ENCODE peak calls at places on chromosomes 12 and 14, in four cellular contexts. D, P, L and C are unnamed samples.

GRCh38 chr14:23153891-23154796 is 29.3 kb downstream of the SLC7A8 start:
- DNase-seq in P (peak), L (peak), D (peak), C (no peak)

GRCh38 chr12:65977384-65977783 is 153.1 kb downstream of the HMGA2 start:
- DNase-seq in P (no peak), D (no peak), L (no peak), C (no peak)

GRCh38 chr14:77027538-77028383 is 747 bp downstream of the IRF2BPL start:
- DNase-seq in L (peak), P (peak), D (peak), C (no peak)

GRCh38 chr12:2166696-2167095 is 113.9 kb downstream of the CACNA1C start:
- DNase-seq in P (no peak), L (no peak), D (no peak), C (no peak)

GRCh38 chr12:112236386-112236785 is 111.0 kb downstream of the TRAFD1 start:
- DNase-seq in D (no peak), L (no peak), P (no peak), C (no peak)

GRCh38 chr12:5171701-5172100 is 128.0 kb downstream of the KCNA5 start:
- DNase-seq in P (peak), D (peak), L (peak), C (peak)

GRCh38 chr14:34059037-34059924 is 108.4 kb upstream of the EGLN3 start:
- DNase-seq in P (no peak), D (no peak), L (peak), C (no peak)

GRCh38 chr12:30794591-30795409 is 40.0 kb upstream of the CAPRIN2 start:
- DNase-seq in P (no peak), L (peak), D (peak), C (peak)

GRCh38 chr12:123044351-123044750 is 63.9 kb downstream of the ARL6IP4 start:
- DNase-seq in D (no peak), L (no peak), P (no peak), C (no peak)

GRCh38 chr14:25833341-25834121 is 764.3 kb downstream of the NOVA1 start:
- DNase-seq in D (peak), P (peak), L (peak), C (peak)

GRCh38 chr14:72708708-72709475 is 185.0 kb downstream of the DPF3 start:
- DNase-seq in P (no peak), L (peak), D (no peak), C (no peak)

GRCh38 chr14:101494826-101495225 is 66.5 kb upstream of the DIO3 start:
- DNase-seq in D (no peak), P (no peak), L (no peak), C (no peak)

GRCh38 chr14:89237923-89238529 is 179.0 kb downstream of the FOXN3 start:
- DNase-seq in D (no peak), L (peak), P (peak), C (no peak)

GRCh38 chr12:125021096-125021495 is 27.7 kb downstream of the BRI3BP start:
- DNase-seq in P (no peak), D (no peak), L (no peak), C (no peak)

GRCh38 chr14:54662491-54663116 is 95.7 kb downstream of the SAMD4A start:
- DNase-seq in P (no peak), D (no peak), L (no peak), C (peak)

GRCh38 chr12:54010053-54010971 is 1.5 kb downstream of the HOXC8 start:
- DNase-seq in P (no peak), L (no peak), D (no peak), C (no peak)

GRCh38 chr14:101007004-101007614 is 103.6 kb upstream of the RTL1 start:
- DNase-seq in D (no peak), L (no peak), P (no peak), C (no peak)

GRCh38 chr14:101407328-101407727 is 154.0 kb upstream of the DIO3 start:
- DNase-seq in P (no peak), D (no peak), L (no peak), C (no peak)

GRCh38 chr12:43453761-43454160 is 98.2 kb downstream of the ADAMTS20 start:
- DNase-seq in P (no peak), L (no peak), D (no peak), C (no peak)

GRCh38 chr14:95008445-95009217 is 148.7 kb downstream of the DICER1 start:
- DNase-seq in P (peak), L (no peak), D (no peak), C (no peak)

GRCh38 chr12:3745152-3745551 is 7.8 kb downstream of the CRACR2A start:
- DNase-seq in P (no peak), L (no peak), D (no peak), C (no peak)

GRCh38 chr12:121295746-121296617 is 527 bp downstream of the CAMKK2 start:
- DNase-seq in L (peak), P (peak), D (peak), C (peak)

GRCh38 chr14:104224516-104225281 is 86.3 kb downstream of the KIF26A start:
- DNase-seq in P (peak), L (peak), D (peak), C (no peak)

GRCh38 chr12:56014205-56014604 is 6.6 kb upstream of the IKZF4 start:
- DNase-seq in D (no peak), P (no peak), L (no peak), C (no peak)

GRCh38 chr12:26369588-26369987 is 174.2 kb downstream of the SSPN start:
- DNase-seq in P (no peak), L (peak), D (no peak), C (no peak)

GRCh38 chr12:83945871-83946270 is 966.7 kb downstream of the SLC6A15 start:
- DNase-seq in L (no peak), P (no peak), D (no peak), C (peak)

GRCh38 chr12:57552692-57553321 is 3.0 kb downstream of the KIF5A start:
- DNase-seq in D (no peak), L (peak), P (no peak), C (no peak)

GRCh38 chr12:120598674-120599463 is 17.7 kb upstream of the POP5 start:
- DNase-seq in P (no peak), L (peak), D (no peak), C (peak)

GRCh38 chr12:122009741-122010140 is 11.9 kb upstream of the BCL7A start:
- DNase-seq in L (no peak), D (no peak), P (no peak), C (no peak)

GRCh38 chr12:6222009-6222702 is 22.0 kb downstream of the CD9 start:
- DNase-seq in P (no peak), L (no peak), D (no peak), C (peak)

GRCh38 chr12:8078400-8078799 is 3.7 kb upstream of the NECAP1 start:
- DNase-seq in L (peak), D (peak), P (peak), C (no peak)

GRCh38 chr14:65203574-65203973 is 101.3 kb upstream of the MAX start:
- DNase-seq in D (no peak), P (no peak), L (no peak), C (no peak)

GRCh38 chr14:65204056-65204455 is 101.7 kb upstream of the MAX start:
- DNase-seq in P (no peak), L (no peak), D (no peak), C (no peak)

GRCh38 chr14:65208548-65208947 is 106.2 kb upstream of the MAX start:
- DNase-seq in P (no peak), D (no peak), L (peak), C (no peak)

GRCh38 chr14:65206078-65206447 is 103.7 kb upstream of the MAX start:
- DNase-seq in L (no peak), P (no peak), D (no peak), C (no peak)

DNA sequence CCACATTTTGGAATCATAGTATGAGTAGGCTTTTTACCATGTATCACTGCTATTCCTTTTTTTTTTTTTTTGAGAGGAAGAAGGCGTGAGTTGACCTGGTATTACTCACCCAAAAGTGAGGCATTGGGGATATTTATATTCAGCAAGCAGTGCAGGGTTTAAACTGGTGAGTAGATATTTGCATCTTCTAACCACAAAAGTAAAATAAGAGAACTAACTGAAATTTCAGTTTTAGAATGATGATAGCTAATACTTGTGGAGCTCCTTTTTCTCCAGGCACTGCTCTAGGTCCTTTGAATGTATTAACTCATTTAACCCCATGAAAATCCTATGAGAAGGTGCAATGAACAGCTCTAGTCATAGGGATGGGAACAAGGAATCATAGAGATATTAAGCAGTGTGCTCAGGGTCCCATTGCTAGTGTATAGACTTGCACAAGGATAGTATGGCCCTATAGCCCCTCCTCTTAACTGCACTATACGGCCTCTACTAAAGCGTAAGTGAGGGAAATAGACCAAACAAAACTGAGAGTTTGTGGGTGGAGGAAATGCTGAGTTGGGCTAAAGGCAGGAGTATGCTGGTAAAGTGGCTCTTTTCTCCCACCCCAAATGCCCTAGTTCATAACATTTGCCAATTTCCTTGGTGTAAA is 104.3 kb upstream of the MAX start:
- DNase-seq in D (no peak), P (no peak), L (no peak), C (no peak)
- TF ChIP-seq FOXJ3 in D (no peak), P (no peak), L (no peak), C (no peak)

GRCh38 chr14:87494010-87494409 is 499.0 kb downstream of the GALC start:
- DNase-seq in P (no peak), D (no peak), L (no peak), C (no peak)

GRCh38 chr14:87491816-87492215 is 501.2 kb downstream of the GALC start:
- DNase-seq in L (no peak), D (no peak), P (no peak), C (no peak)

GRCh38 chr14:87492556-87492955 is 500.4 kb downstream of the GALC start:
- DNase-seq in L (no peak), D (no peak), P (no peak), C (no peak)

DNA sequence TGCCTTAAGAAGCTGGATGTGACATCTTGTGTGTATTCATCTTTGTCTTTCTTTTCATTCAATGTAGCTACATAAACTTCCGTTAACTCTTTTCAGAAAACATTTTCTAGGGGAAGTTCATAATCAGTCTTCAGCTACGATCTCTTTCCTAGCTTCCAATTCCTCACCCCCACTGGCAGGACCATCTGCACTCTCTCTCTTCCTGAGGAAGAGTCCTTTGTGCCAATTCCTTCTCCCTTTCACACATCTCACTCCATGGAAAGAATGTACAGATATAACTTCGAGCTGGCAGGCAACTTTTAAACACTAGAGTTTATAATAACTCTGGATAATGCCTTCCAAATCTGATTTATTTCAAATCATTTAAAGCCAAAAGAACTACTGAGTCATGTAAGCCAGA is 495.7 kb downstream of the GALC start:
- DNase-seq in L (no peak), P (no peak), D (no peak), C (no peak)
- TF ChIP-seq FOXJ3 in L (no peak), P (no peak), D (no peak), C (no peak)

GRCh38 chr12:40405419-40405818 is 180.6 kb downstream of the LRRK2 start:
- DNase-seq in P (no peak), L (no peak), D (no peak), C (no peak)
- TF ChIP-seq FOXJ3 in P (no peak), L (no peak), D (no peak), C (no peak)

DNA sequence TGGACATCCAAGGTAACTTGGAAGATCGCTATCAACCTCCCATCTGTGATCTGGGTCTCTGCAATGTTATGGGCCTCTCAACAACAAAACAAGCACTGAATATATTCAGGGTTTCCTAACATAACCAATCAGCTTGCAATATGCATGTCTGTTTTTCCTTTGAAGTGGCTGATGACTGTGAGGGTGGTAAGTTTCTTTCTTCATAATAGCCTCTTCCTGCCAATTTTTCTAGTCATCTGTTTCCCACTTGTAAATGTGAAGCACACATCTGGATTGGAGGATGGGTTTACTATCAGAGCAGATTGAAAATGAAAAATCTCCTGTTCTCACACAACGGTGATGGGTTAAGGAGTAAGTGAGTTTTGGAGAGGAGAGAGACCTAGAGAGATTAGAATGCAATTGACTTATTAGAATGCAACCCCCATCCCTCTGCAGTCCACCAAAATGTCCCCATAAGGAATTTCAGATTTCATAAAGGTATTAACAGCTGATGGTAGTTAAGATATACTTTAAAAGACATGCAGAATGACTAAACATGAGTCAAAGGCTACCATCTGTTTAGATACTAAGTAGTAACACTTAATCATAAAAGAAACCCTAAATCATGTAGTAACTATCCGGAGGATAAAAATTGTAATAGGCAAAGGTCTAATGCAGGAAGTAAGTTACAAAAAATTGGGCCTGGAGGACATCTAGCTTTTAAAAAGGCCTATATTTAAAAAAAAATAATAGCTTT is 58.4 kb upstream of the SAV1 start:
- DNase-seq in L (no peak), P (no peak), D (no peak), C (no peak)
- TF ChIP-seq FOXJ3 in L (no peak), P (no peak), D (no peak), C (no peak)

GRCh38 chr12:75994069-75994740 is 37.4 kb downstream of the PHLDA1 start:
- DNase-seq in P (no peak), L (no peak), D (no peak), C (no peak)
- TF ChIP-seq FOXJ3 in P (no peak), L (no peak), D (no peak), C (no peak)

GRCh38 chr12:75889214-75889613 is 142.4 kb downstream of the PHLDA1 start:
- DNase-seq in L (no peak), P (no peak), D (peak), C (no peak)

GRCh38 chr12:75890141-75890540 is 141.4 kb downstream of the PHLDA1 start:
- DNase-seq in L (no peak), D (no peak), P (no peak), C (no peak)

GRCh38 chr12:75891072-75891471 is 140.5 kb downstream of the PHLDA1 start:
- DNase-seq in D (no peak), P (no peak), L (peak), C (no peak)

GRCh38 chr12:75892779-75893408 is 138.7 kb downstream of the PHLDA1 start:
- DNase-seq in D (no peak), P (no peak), L (peak), C (no peak)

GRCh38 chr12:75890660-75891059 is 140.9 kb downstream of the PHLDA1 start:
- DNase-seq in L (no peak), D (no peak), P (no peak), C (no peak)
- TF ChIP-seq FOXJ3 in L (no peak), D (no peak), P (no peak), C (no peak)

GRCh38 chr14:96016761-96017160 is 22.4 kb upstream of the C14orf132 start:
- DNase-seq in L (no peak), P (no peak), D (no peak), C (no peak)

GRCh38 chr14:96017882-96018281 is 21.3 kb upstream of the C14orf132 start:
- DNase-seq in P (no peak), L (no peak), D (no peak), C (no peak)
- TF ChIP-seq FOXJ3 in P (no peak), L (no peak), D (no peak), C (no peak)

GRCh38 chr12:130920711-130921381 is 32.9 kb upstream of the ADGRD1 start:
- DNase-seq in L (no peak), P (no peak), D (no peak), C (no peak)

GRCh38 chr12:130924946-130925345 is 28.8 kb upstream of the ADGRD1 start:
- DNase-seq in P (no peak), D (no peak), L (no peak), C (no peak)

GRCh38 chr12:130929363-130929762 is 24.3 kb upstream of the ADGRD1 start:
- DNase-seq in D (no peak), L (no peak), P (no peak), C (no peak)

GRCh38 chr12:130922584-130922983 is 31.1 kb upstream of the ADGRD1 start:
- DNase-seq in P (no peak), L (no peak), D (no peak), C (no peak)

DNA sequence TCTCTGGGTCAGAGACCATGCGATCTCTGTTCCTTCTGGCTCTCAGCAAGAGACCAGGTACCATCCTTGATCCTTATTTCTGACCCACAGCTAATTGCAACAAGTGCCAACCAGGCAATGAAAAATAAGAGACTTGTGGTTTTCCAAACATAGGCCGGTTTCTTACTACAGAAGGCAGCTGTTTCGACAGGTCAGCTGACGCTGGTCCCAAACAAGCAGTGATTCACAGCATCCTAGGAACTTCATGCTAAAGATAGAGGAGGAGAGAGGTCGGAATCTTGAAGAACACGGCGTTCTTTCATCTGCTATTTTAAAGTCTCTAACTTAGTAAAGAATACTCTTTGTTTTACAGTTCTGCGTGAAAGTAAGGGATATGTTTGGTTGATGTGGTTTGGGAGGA is 28.1 kb upstream of the ADGRD1 start:
- DNase-seq in D (no peak), L (no peak), P (no peak), C (no peak)
- TF ChIP-seq FOXJ3 in D (no peak), L (no peak), P (no peak), C (no peak)